ENCODE peak calls at places on chromosome 7, in five cellular contexts. S, M, H, I and T are unnamed samples.

GRCh38 chr7:30168800-30169584 is 34.2 kb downstream of the MTURN start:
- DNase-seq in S (no peak), M (peak), H (no peak), I (no peak), T (peak)

GRCh38 chr7:96689414-96689813 is 20.2 kb downstream of the SEM1 start:
- DNase-seq in S (no peak), M (no peak), H (no peak), I (no peak), T (no peak)

GRCh38 chr7:121083138-121083789 is 94.8 kb downstream of the CPED1 start:
- DNase-seq in S (no peak), M (peak), H (no peak), I (no peak), T (no peak)

GRCh38 chr7:13651167-13651566 is 338.3 kb downstream of the ETV1 start:
- DNase-seq in S (no peak), M (no peak), H (no peak), I (no peak), T (no peak)

GRCh38 chr7:95002726-95003125 is 95.3 kb downstream of the PPP1R9A start:
- DNase-seq in S (no peak), M (no peak), H (no peak), I (no peak), T (no peak)

GRCh38 chr7:4856336-4857056 is 5.3 kb downstream of the PAPOLB start:
- DNase-seq in S (no peak), M (no peak), H (no peak), I (peak), T (no peak)

GRCh38 chr7:31028417-31028988 is 23.6 kb upstream of the ADCYAP1R1 start:
- DNase-seq in S (no peak), M (no peak), H (no peak), I (no peak), T (no peak)

GRCh38 chr7:31642681-31643115 is 44.3 kb upstream of the PPP1R17 start:
- DNase-seq in S (no peak), M (no peak), H (no peak), I (no peak), T (no peak)

GRCh38 chr7:122470859-122471258 is 166.3 kb upstream of the FEZF1 start:
- DNase-seq in S (no peak), M (no peak), H (no peak), I (no peak), T (no peak)

GRCh38 chr7:143318661-143319060 is 2.8 kb downstream of the CLCN1 start:
- DNase-seq in S (no peak), M (no peak), H (no peak), I (no peak), T (no peak)

GRCh38 chr7:75722381-75722780 is 16.4 kb downstream of the HIP1 start:
- DNase-seq in S (no peak), M (no peak), H (no peak), I (no peak), T (no peak)

GRCh38 chr7:45123913-45124312 is 12.4 kb upstream of the TBRG4 start:
- DNase-seq in S (no peak), M (no peak), H (no peak), I (no peak), T (peak)